ENCODE peak calls at places on chromosomes 5 and 9, in nine cellular contexts. One of them, this sample, is unnamed. For H3K4me1, the result is how much of the 10 kb centered on the place peaks cover.

GRCh38 chr9:131986576-131986975 is 93.1 kb downstream of the MED27 start:
- DNase-seq in fibroblast of lung: no peak
- DNase-seq in mesendoderm: no peak
- DNase-seq in HCT116: no peak
- DNase-seq in mesenchymal stem cell: peak
- DNase-seq in SK-N-SH: no peak
- DNase-seq in GM23338: no peak
- DNase-seq in A549: no peak
- DNase-seq in PC-9: peak
- DNase-seq in this sample: no peak

GRCh38 chr5:159631001-159631400 is 285.3 kb upstream of the ADRA1B start:
- DNase-seq in fibroblast of lung: no peak
- DNase-seq in mesendoderm: no peak
- DNase-seq in HCT116: no peak
- DNase-seq in mesenchymal stem cell: no peak
- DNase-seq in SK-N-SH: no peak
- DNase-seq in GM23338: no peak
- DNase-seq in A549: no peak
- DNase-seq in PC-9: no peak
- DNase-seq in this sample: no peak

GRCh38 chr5:66041612-66042011 is 102.5 kb upstream of the SREK1 start:
- DNase-seq in fibroblast of lung: no peak
- DNase-seq in mesendoderm: no peak
- DNase-seq in HCT116: no peak
- DNase-seq in mesenchymal stem cell: no peak
- DNase-seq in SK-N-SH: no peak
- DNase-seq in GM23338: no peak
- DNase-seq in A549: no peak
- DNase-seq in PC-9: no peak
- DNase-seq in this sample: no peak

GRCh38 chr5:1004598-1005361 is 3.8 kb upstream of the NKD2 start:
- DNase-seq in fibroblast of lung: no peak
- DNase-seq in mesendoderm: peak
- DNase-seq in HCT116: no peak
- DNase-seq in mesenchymal stem cell: peak
- DNase-seq in SK-N-SH: peak
- DNase-seq in GM23338: peak
- DNase-seq in A549: peak
- DNase-seq in PC-9: no peak
- DNase-seq in this sample: peak

GRCh38 chr5:69078921-69079537 is 14.8 kb upstream of the SLC30A5 start:
- DNase-seq in fibroblast of lung: no peak
- DNase-seq in mesendoderm: no peak
- DNase-seq in HCT116: no peak
- DNase-seq in mesenchymal stem cell: no peak
- DNase-seq in SK-N-SH: no peak
- DNase-seq in GM23338: no peak
- DNase-seq in A549: no peak
- DNase-seq in PC-9: no peak
- DNase-seq in this sample: no peak

GRCh38 chr9:110659891-110660541 is 8.6 kb upstream of the MUSK start:
- DNase-seq in fibroblast of lung: no peak
- DNase-seq in mesendoderm: no peak
- DNase-seq in HCT116: no peak
- DNase-seq in mesenchymal stem cell: peak
- DNase-seq in SK-N-SH: peak
- DNase-seq in GM23338: no peak
- DNase-seq in A549: no peak
- DNase-seq in PC-9: no peak
- DNase-seq in this sample: no peak

GRCh38 chr9:16367605-16368424 is 502.7 kb downstream of the BNC2 start:
- DNase-seq in fibroblast of lung: no peak
- DNase-seq in mesendoderm: peak
- DNase-seq in HCT116: no peak
- DNase-seq in mesenchymal stem cell: peak
- DNase-seq in SK-N-SH: no peak
- DNase-seq in GM23338: no peak
- DNase-seq in A549: no peak
- DNase-seq in PC-9: peak
- DNase-seq in this sample: no peak

GRCh38 chr5:9686211-9686610 is 56.1 kb upstream of the TAS2R1 start:
- DNase-seq in fibroblast of lung: peak
- DNase-seq in mesendoderm: no peak
- DNase-seq in HCT116: no peak
- DNase-seq in mesenchymal stem cell: peak
- DNase-seq in SK-N-SH: no peak
- DNase-seq in GM23338: no peak
- DNase-seq in A549: no peak
- DNase-seq in PC-9: peak
- DNase-seq in this sample: no peak

GRCh38 chr5:173143567-173143966 is 764 bp upstream of the BNIP1 start:
- DNase-seq in fibroblast of lung: no peak
- DNase-seq in mesendoderm: no peak
- DNase-seq in HCT116: no peak
- DNase-seq in mesenchymal stem cell: no peak
- DNase-seq in SK-N-SH: no peak
- DNase-seq in GM23338: no peak
- DNase-seq in A549: no peak
- DNase-seq in PC-9: no peak
- DNase-seq in this sample: no peak

GRCh38 chr5:143154495-143155375 is 248.8 kb downstream of the NR3C1 start:
- DNase-seq in fibroblast of lung: peak
- DNase-seq in mesendoderm: peak
- DNase-seq in HCT116: no peak
- DNase-seq in mesenchymal stem cell: peak
- DNase-seq in SK-N-SH: no peak
- DNase-seq in GM23338: no peak
- DNase-seq in A549: no peak
- DNase-seq in PC-9: peak
- DNase-seq in this sample: peak

GRCh38 chr5:59873113-59873512 is 20.4 kb downstream of the PDE4D start:
- DNase-seq in fibroblast of lung: peak
- DNase-seq in mesendoderm: peak
- DNase-seq in HCT116: no peak
- DNase-seq in mesenchymal stem cell: peak
- DNase-seq in SK-N-SH: no peak
- DNase-seq in GM23338: no peak
- DNase-seq in A549: peak
- DNase-seq in PC-9: peak
- DNase-seq in this sample: no peak

GRCh38 chr9:15147471-15147870 is 159.5 kb downstream of the TTC39B start:
- DNase-seq in fibroblast of lung: no peak
- DNase-seq in mesendoderm: no peak
- DNase-seq in HCT116: no peak
- DNase-seq in mesenchymal stem cell: peak
- DNase-seq in SK-N-SH: no peak
- DNase-seq in GM23338: no peak
- DNase-seq in A549: no peak
- DNase-seq in PC-9: no peak
- DNase-seq in this sample: no peak

GRCh38 chr9:114442022-114442421 is 54.2 kb upstream of the AKNA start:
- DNase-seq in fibroblast of lung: no peak
- DNase-seq in mesendoderm: no peak
- DNase-seq in HCT116: no peak
- DNase-seq in mesenchymal stem cell: no peak
- DNase-seq in SK-N-SH: no peak
- DNase-seq in GM23338: no peak
- DNase-seq in A549: no peak
- DNase-seq in PC-9: no peak
- DNase-seq in this sample: no peak

GRCh38 chr5:135814254-135814653 is 20.2 kb upstream of the SLC25A48 start:
- DNase-seq in fibroblast of lung: no peak
- DNase-seq in mesendoderm: peak
- DNase-seq in HCT116: no peak
- DNase-seq in mesenchymal stem cell: no peak
- DNase-seq in SK-N-SH: no peak
- DNase-seq in GM23338: no peak
- DNase-seq in A549: no peak
- DNase-seq in PC-9: no peak
- DNase-seq in this sample: no peak

GRCh38 chr5:132063090-132063911 is 2.8 kb downstream of the IL3 start:
- DNase-seq in fibroblast of lung: peak
- DNase-seq in mesendoderm: peak
- DNase-seq in HCT116: peak
- DNase-seq in mesenchymal stem cell: peak
- DNase-seq in SK-N-SH: peak
- DNase-seq in GM23338: peak
- DNase-seq in A549: peak
- DNase-seq in PC-9: no peak
- DNase-seq in this sample: peak

GRCh38 chr9:21616082-21616778 is 134.1 kb upstream of the IFNE start:
- DNase-seq in fibroblast of lung: peak
- DNase-seq in mesendoderm: peak
- DNase-seq in HCT116: peak
- DNase-seq in mesenchymal stem cell: peak
- DNase-seq in SK-N-SH: no peak
- DNase-seq in GM23338: no peak
- DNase-seq in A549: peak
- DNase-seq in PC-9: peak
- DNase-seq in this sample: no peak

GRCh38 chr9:135893104-135893503 is 14.2 kb downstream of the CAMSAP1 start:
- DNase-seq in fibroblast of lung: no peak
- DNase-seq in mesendoderm: no peak
- DNase-seq in HCT116: no peak
- DNase-seq in mesenchymal stem cell: no peak
- DNase-seq in SK-N-SH: no peak
- DNase-seq in GM23338: no peak
- DNase-seq in A549: no peak
- DNase-seq in PC-9: no peak
- DNase-seq in this sample: no peak
- H3K4me1 ChIP-seq in fibroblast of lung: under half
- H3K4me1 ChIP-seq in mesendoderm: under half
- H3K4me1 ChIP-seq in HCT116: under half
- H3K4me1 ChIP-seq in mesenchymal stem cell: under half
- H3K4me1 ChIP-seq in SK-N-SH: under half
- H3K4me1 ChIP-seq in GM23338: under half
- H3K4me1 ChIP-seq in A549: under half
- H3K4me1 ChIP-seq in PC-9: under half
- H3K4me1 ChIP-seq in this sample: under half

GRCh38 chr5:170306381-170306790 is 8.8 kb upstream of the LCP2 start:
- DNase-seq in fibroblast of lung: peak
- DNase-seq in mesendoderm: no peak
- DNase-seq in HCT116: no peak
- DNase-seq in mesenchymal stem cell: peak
- DNase-seq in SK-N-SH: no peak
- DNase-seq in GM23338: no peak
- DNase-seq in A549: peak
- DNase-seq in PC-9: no peak
- DNase-seq in this sample: no peak
- H3K4me2 ChIP-seq in fibroblast of lung: no peak
- H3K4me2 ChIP-seq in mesendoderm: no peak
- H3K4me2 ChIP-seq in HCT116: no peak
- H3K4me2 ChIP-seq in mesenchymal stem cell: no peak
- H3K4me2 ChIP-seq in SK-N-SH: no peak
- H3K4me2 ChIP-seq in GM23338: no peak
- H3K4me2 ChIP-seq in A549: no peak
- H3K4me2 ChIP-seq in PC-9: no peak
- H3K4me2 ChIP-seq in this sample: no peak

GRCh38 chr5:151222769-151223446 is 984 bp downstream of the CCDC69 start:
- DNase-seq in fibroblast of lung: no peak
- DNase-seq in mesendoderm: no peak
- DNase-seq in HCT116: no peak
- DNase-seq in mesenchymal stem cell: peak
- DNase-seq in SK-N-SH: no peak
- DNase-seq in GM23338: peak
- DNase-seq in A549: peak
- DNase-seq in PC-9: no peak
- DNase-seq in this sample: no peak

GRCh38 chr5:151222054-151222768 is 1.7 kb downstream of the CCDC69 start:
- DNase-seq in fibroblast of lung: no peak
- DNase-seq in mesendoderm: no peak
- DNase-seq in HCT116: no peak
- DNase-seq in mesenchymal stem cell: no peak
- DNase-seq in SK-N-SH: no peak
- DNase-seq in GM23338: no peak
- DNase-seq in A549: no peak
- DNase-seq in PC-9: no peak
- DNase-seq in this sample: no peak

GRCh38 chr5:151224372-151224771 is 480 bp upstream of the CCDC69 start:
- DNase-seq in fibroblast of lung: no peak
- DNase-seq in mesendoderm: no peak
- DNase-seq in HCT116: no peak
- DNase-seq in mesenchymal stem cell: no peak
- DNase-seq in SK-N-SH: no peak
- DNase-seq in GM23338: no peak
- DNase-seq in A549: no peak
- DNase-seq in PC-9: no peak
- DNase-seq in this sample: no peak

GRCh38 chr5:151225071-151225470 is 1.2 kb upstream of the CCDC69 start:
- DNase-seq in fibroblast of lung: no peak
- DNase-seq in mesendoderm: no peak
- DNase-seq in HCT116: no peak
- DNase-seq in mesenchymal stem cell: no peak
- DNase-seq in SK-N-SH: no peak
- DNase-seq in GM23338: no peak
- DNase-seq in A549: no peak
- DNase-seq in PC-9: no peak
- DNase-seq in this sample: no peak

DNA sequence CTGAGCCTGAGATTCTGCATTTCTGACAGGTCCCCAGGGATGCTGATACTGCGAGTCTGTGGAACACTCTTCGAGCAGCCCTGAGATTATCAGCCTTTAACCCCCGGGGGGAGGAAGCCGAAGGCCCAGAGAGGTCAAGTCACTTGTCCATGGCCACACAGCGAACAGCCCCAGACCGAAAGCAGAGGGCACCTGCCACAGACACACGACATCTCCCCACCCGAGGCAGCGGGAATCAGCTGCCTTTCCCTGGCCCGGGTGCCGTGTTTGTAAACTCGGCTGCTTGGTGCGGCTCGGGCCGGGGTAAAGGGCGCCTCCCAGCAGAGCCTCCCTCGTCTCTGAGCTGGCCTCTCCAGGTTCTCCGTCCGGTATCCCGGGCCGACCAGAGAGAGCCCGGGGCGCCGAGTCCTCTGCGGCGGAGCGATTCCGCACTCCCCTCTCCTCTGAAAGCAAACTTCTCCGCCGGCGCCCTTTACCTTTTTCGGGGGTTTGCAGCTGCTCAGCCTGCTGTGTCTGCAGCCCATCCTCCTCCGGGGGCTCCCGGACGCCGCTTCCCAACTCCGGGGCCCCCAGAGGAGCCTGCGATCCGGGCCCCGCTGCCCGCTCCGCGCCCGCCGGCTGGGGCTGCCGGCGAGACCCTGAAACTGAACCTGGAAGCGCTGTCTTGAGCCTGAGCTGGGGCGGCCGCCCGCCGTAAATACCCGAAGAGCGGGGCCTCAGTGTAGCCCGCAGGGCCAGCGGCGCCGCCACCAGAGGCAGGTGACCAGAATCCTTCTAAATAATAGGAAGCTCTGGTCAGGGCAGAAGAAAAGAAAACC is at the start of gene CCDC69:
- DNase-seq in fibroblast of lung: peak
- DNase-seq in mesendoderm: peak
- DNase-seq in HCT116: peak
- DNase-seq in mesenchymal stem cell: peak
- DNase-seq in SK-N-SH: peak
- DNase-seq in GM23338: peak
- DNase-seq in A549: peak
- DNase-seq in PC-9: no peak
- DNase-seq in this sample: peak
- H3K4me1 ChIP-seq in fibroblast of lung: under half
- H3K4me1 ChIP-seq in mesendoderm: under half
- H3K4me1 ChIP-seq in HCT116: under half
- H3K4me1 ChIP-seq in mesenchymal stem cell: under half
- H3K4me1 ChIP-seq in SK-N-SH: under half
- H3K4me1 ChIP-seq in GM23338: under half
- H3K4me1 ChIP-seq in A549: under half
- H3K4me1 ChIP-seq in PC-9: under half
- H3K4me1 ChIP-seq in this sample: under half

GRCh38 chr5:106677057-106677456 is 993.7 kb downstream of the EFNA5 start:
- DNase-seq in fibroblast of lung: no peak
- DNase-seq in mesendoderm: no peak
- DNase-seq in HCT116: no peak
- DNase-seq in mesenchymal stem cell: no peak
- DNase-seq in SK-N-SH: no peak
- DNase-seq in GM23338: no peak
- DNase-seq in A549: no peak
- DNase-seq in PC-9: no peak
- DNase-seq in this sample: no peak
- H3K4me2 ChIP-seq in fibroblast of lung: no peak
- H3K4me2 ChIP-seq in mesendoderm: no peak
- H3K4me2 ChIP-seq in HCT116: no peak
- H3K4me2 ChIP-seq in mesenchymal stem cell: no peak
- H3K4me2 ChIP-seq in SK-N-SH: no peak
- H3K4me2 ChIP-seq in GM23338: no peak
- H3K4me2 ChIP-seq in A549: no peak
- H3K4me2 ChIP-seq in PC-9: no peak
- H3K4me2 ChIP-seq in this sample: no peak

This sample was measured in neural progenitor cell.